ENCODE peak calls at places on chromosomes 12 and 14, in seven cellular contexts. One of them, this sample, is unnamed.

GRCh38 chr12:79553863-79554574 is 136.7 kb downstream of the PAWR start:
- DNase-seq in neuronal stem cell: no peak
- DNase-seq in mesenchymal stem cell: no peak
- DNase-seq in mesendoderm: no peak
- DNase-seq in H9: no peak
- DNase-seq in IMR-90: no peak
- DNase-seq in H1: no peak
- DNase-seq in this sample: no peak

GRCh38 chr12:80216890-80217559 is 117.7 kb downstream of the OTOGL start:
- DNase-seq in neuronal stem cell: no peak
- DNase-seq in mesenchymal stem cell: no peak
- DNase-seq in mesendoderm: peak
- DNase-seq in H9: peak
- DNase-seq in IMR-90: no peak
- DNase-seq in H1: no peak
- DNase-seq in this sample: no peak

GRCh38 chr12:115710104-115710564 is 567.4 kb downstream of the MED13L start:
- DNase-seq in neuronal stem cell: no peak
- DNase-seq in mesenchymal stem cell: peak
- DNase-seq in mesendoderm: peak
- DNase-seq in H9: no peak
- DNase-seq in IMR-90: peak
- DNase-seq in H1: no peak
- DNase-seq in this sample: peak

GRCh38 chr12:68915055-68915454 is 17.9 kb downstream of the CPM start:
- DNase-seq in neuronal stem cell: no peak
- DNase-seq in mesenchymal stem cell: peak
- DNase-seq in mesendoderm: no peak
- DNase-seq in H9: no peak
- DNase-seq in IMR-90: peak
- DNase-seq in H1: no peak
- DNase-seq in this sample: peak

GRCh38 chr14:92986254-92987147 is 63.6 kb downstream of the CHGA start:
- DNase-seq in neuronal stem cell: no peak
- DNase-seq in mesenchymal stem cell: peak
- DNase-seq in mesendoderm: no peak
- DNase-seq in H9: no peak
- DNase-seq in IMR-90: peak
- DNase-seq in H1: no peak
- DNase-seq in this sample: no peak

GRCh38 chr12:22034709-22035506 is 11.1 kb upstream of the CMAS start:
- DNase-seq in neuronal stem cell: no peak
- DNase-seq in mesenchymal stem cell: peak
- DNase-seq in mesendoderm: no peak
- DNase-seq in H9: no peak
- DNase-seq in IMR-90: peak
- DNase-seq in H1: no peak
- DNase-seq in this sample: no peak

GRCh38 chr12:124188561-124189405 is 106.1 kb upstream of the RFLNA start:
- DNase-seq in neuronal stem cell: no peak
- DNase-seq in mesenchymal stem cell: peak
- DNase-seq in mesendoderm: peak
- DNase-seq in H9: no peak
- DNase-seq in IMR-90: no peak
- DNase-seq in H1: no peak
- DNase-seq in this sample: peak

GRCh38 chr14:90049390-90049789 is 12.4 kb upstream of the KCNK13 start:
- DNase-seq in neuronal stem cell: no peak
- DNase-seq in mesenchymal stem cell: no peak
- DNase-seq in mesendoderm: peak
- DNase-seq in H9: no peak
- DNase-seq in IMR-90: no peak
- DNase-seq in H1: no peak
- DNase-seq in this sample: no peak

GRCh38 chr14:93332032-93332852 is 594 bp downstream of the BTBD7 start:
- DNase-seq in neuronal stem cell: peak
- DNase-seq in mesenchymal stem cell: peak
- DNase-seq in mesendoderm: peak
- DNase-seq in H9: no peak
- DNase-seq in IMR-90: peak
- DNase-seq in H1: no peak
- DNase-seq in this sample: peak

GRCh38 chr12:76064904-76065303 is 19.6 kb downstream of the NAP1L1 start:
- DNase-seq in neuronal stem cell: no peak
- DNase-seq in mesenchymal stem cell: no peak
- DNase-seq in mesendoderm: no peak
- DNase-seq in H9: no peak
- DNase-seq in IMR-90: no peak
- DNase-seq in H1: no peak
- DNase-seq in this sample: no peak

GRCh38 chr14:87799400-87799799 is 193.6 kb downstream of the GALC start:
- DNase-seq in neuronal stem cell: no peak
- DNase-seq in mesenchymal stem cell: no peak
- DNase-seq in mesendoderm: no peak
- DNase-seq in H9: no peak
- DNase-seq in IMR-90: no peak
- DNase-seq in H1: no peak
- DNase-seq in this sample: no peak

GRCh38 chr14:42224053-42224888 is 617.6 kb downstream of the LRFN5 start:
- DNase-seq in neuronal stem cell: peak
- DNase-seq in mesenchymal stem cell: peak
- DNase-seq in mesendoderm: peak
- DNase-seq in H9: peak
- DNase-seq in IMR-90: peak
- DNase-seq in H1: peak
- DNase-seq in this sample: peak

GRCh38 chr14:50667491-50668007 is 557 bp downstream of the SAV1 start:
- DNase-seq in neuronal stem cell: peak
- DNase-seq in mesenchymal stem cell: no peak
- DNase-seq in mesendoderm: peak
- DNase-seq in H9: peak
- DNase-seq in IMR-90: no peak
- DNase-seq in H1: no peak
- DNase-seq in this sample: peak

GRCh38 chr12:99271071-99271470 is 376.5 kb upstream of the GARIN6 start:
- DNase-seq in neuronal stem cell: no peak
- DNase-seq in mesenchymal stem cell: peak
- DNase-seq in mesendoderm: peak
- DNase-seq in H9: no peak
- DNase-seq in IMR-90: no peak
- DNase-seq in H1: no peak
- DNase-seq in this sample: no peak

GRCh38 chr14:85217412-85217811 is 312.5 kb upstream of the FLRT2 start:
- DNase-seq in neuronal stem cell: no peak
- DNase-seq in mesenchymal stem cell: peak
- DNase-seq in mesendoderm: no peak
- DNase-seq in H9: no peak
- DNase-seq in IMR-90: peak
- DNase-seq in H1: no peak
- DNase-seq in this sample: no peak

GRCh38 chr12:4147051-4147481 is 126.5 kb upstream of the CCND2 start:
- DNase-seq in neuronal stem cell: no peak
- DNase-seq in mesenchymal stem cell: no peak
- DNase-seq in mesendoderm: no peak
- DNase-seq in H9: no peak
- DNase-seq in IMR-90: no peak
- DNase-seq in H1: no peak
- DNase-seq in this sample: no peak

GRCh38 chr12:5264006-5264405 is 167.9 kb upstream of the NTF3 start:
- DNase-seq in neuronal stem cell: no peak
- DNase-seq in mesenchymal stem cell: no peak
- DNase-seq in mesendoderm: no peak
- DNase-seq in H9: no peak
- DNase-seq in IMR-90: no peak
- DNase-seq in H1: no peak
- DNase-seq in this sample: no peak

GRCh38 chr12:87467893-87468292 is 561.3 kb downstream of the C12orf50 start:
- DNase-seq in neuronal stem cell: no peak
- DNase-seq in mesenchymal stem cell: no peak
- DNase-seq in mesendoderm: peak
- DNase-seq in H9: peak
- DNase-seq in IMR-90: no peak
- DNase-seq in H1: peak
- DNase-seq in this sample: no peak

GRCh38 chr12:102527256-102527720 is 46.9 kb upstream of the IGF1 start:
- DNase-seq in neuronal stem cell: no peak
- DNase-seq in mesenchymal stem cell: no peak
- DNase-seq in mesendoderm: no peak
- DNase-seq in H9: no peak
- DNase-seq in IMR-90: peak
- DNase-seq in H1: no peak
- DNase-seq in this sample: no peak

GRCh38 chr12:47145188-47145587 is 65.4 kb upstream of the AMIGO2 start:
- DNase-seq in neuronal stem cell: no peak
- DNase-seq in mesenchymal stem cell: no peak
- DNase-seq in mesendoderm: no peak
- DNase-seq in H9: no peak
- DNase-seq in IMR-90: no peak
- DNase-seq in H1: no peak
- DNase-seq in this sample: no peak
- H3K18ac ChIP-seq in neuronal stem cell: no peak
- H3K18ac ChIP-seq in mesenchymal stem cell: no peak
- H3K18ac ChIP-seq in mesendoderm: peak
- H3K18ac ChIP-seq in H9: no peak
- H3K18ac ChIP-seq in IMR-90: no peak
- H3K18ac ChIP-seq in H1: no peak
- H3K18ac ChIP-seq in this sample: no peak

DNA sequence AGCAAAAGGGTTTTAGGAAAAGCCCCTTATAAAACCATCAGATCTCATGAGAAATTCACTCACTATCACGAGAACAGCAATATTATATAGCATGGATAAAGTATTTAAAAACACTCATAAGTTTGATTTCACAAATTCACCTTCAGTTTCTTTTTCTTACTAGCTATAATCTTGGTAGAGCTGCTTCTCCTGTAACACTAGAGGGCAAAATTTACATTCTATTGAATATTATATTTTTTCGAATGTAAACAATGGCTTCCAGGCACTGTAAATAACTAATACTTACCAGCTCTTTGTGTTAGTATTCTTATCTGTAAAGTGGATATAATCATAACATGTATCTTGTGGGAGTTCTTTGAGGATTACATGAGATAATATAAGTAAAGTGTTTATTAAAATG is 259.6 kb downstream of the CCER1 start:
- DNase-seq in neuronal stem cell: no peak
- DNase-seq in mesenchymal stem cell: peak
- DNase-seq in mesendoderm: no peak
- DNase-seq in H9: no peak
- DNase-seq in IMR-90: peak
- DNase-seq in H1: no peak
- DNase-seq in this sample: no peak
- H2BK120ac ChIP-seq in neuronal stem cell: no peak
- H2BK120ac ChIP-seq in mesenchymal stem cell: no peak
- H2BK120ac ChIP-seq in mesendoderm: no peak
- H2BK120ac ChIP-seq in H9: no peak
- H2BK120ac ChIP-seq in IMR-90: no peak
- H2BK120ac ChIP-seq in H1: no peak
- H2BK120ac ChIP-seq in this sample: no peak

GRCh38 chr12:57718641-57719528 is 19.7 kb downstream of the AGAP2 start:
- DNase-seq in neuronal stem cell: no peak
- DNase-seq in mesenchymal stem cell: no peak
- DNase-seq in mesendoderm: no peak
- DNase-seq in H9: no peak
- DNase-seq in IMR-90: no peak
- DNase-seq in H1: no peak
- DNase-seq in this sample: no peak

GRCh38 chr12:57722716-57723629 is 15.6 kb downstream of the AGAP2 start:
- DNase-seq in neuronal stem cell: no peak
- DNase-seq in mesenchymal stem cell: no peak
- DNase-seq in mesendoderm: no peak
- DNase-seq in H9: no peak
- DNase-seq in IMR-90: no peak
- DNase-seq in H1: no peak
- DNase-seq in this sample: no peak

GRCh38 chr12:57719777-57720605 is 18.6 kb downstream of the AGAP2 start:
- DNase-seq in neuronal stem cell: no peak
- DNase-seq in mesenchymal stem cell: no peak
- DNase-seq in mesendoderm: no peak
- DNase-seq in H9: no peak
- DNase-seq in IMR-90: no peak
- DNase-seq in H1: no peak
- DNase-seq in this sample: no peak

GRCh38 chr12:57723630-57723962 is 14.9 kb downstream of the AGAP2 start:
- DNase-seq in neuronal stem cell: no peak
- DNase-seq in mesenchymal stem cell: no peak
- DNase-seq in mesendoderm: no peak
- DNase-seq in H9: no peak
- DNase-seq in IMR-90: no peak
- DNase-seq in H1: no peak
- DNase-seq in this sample: no peak

DNA sequence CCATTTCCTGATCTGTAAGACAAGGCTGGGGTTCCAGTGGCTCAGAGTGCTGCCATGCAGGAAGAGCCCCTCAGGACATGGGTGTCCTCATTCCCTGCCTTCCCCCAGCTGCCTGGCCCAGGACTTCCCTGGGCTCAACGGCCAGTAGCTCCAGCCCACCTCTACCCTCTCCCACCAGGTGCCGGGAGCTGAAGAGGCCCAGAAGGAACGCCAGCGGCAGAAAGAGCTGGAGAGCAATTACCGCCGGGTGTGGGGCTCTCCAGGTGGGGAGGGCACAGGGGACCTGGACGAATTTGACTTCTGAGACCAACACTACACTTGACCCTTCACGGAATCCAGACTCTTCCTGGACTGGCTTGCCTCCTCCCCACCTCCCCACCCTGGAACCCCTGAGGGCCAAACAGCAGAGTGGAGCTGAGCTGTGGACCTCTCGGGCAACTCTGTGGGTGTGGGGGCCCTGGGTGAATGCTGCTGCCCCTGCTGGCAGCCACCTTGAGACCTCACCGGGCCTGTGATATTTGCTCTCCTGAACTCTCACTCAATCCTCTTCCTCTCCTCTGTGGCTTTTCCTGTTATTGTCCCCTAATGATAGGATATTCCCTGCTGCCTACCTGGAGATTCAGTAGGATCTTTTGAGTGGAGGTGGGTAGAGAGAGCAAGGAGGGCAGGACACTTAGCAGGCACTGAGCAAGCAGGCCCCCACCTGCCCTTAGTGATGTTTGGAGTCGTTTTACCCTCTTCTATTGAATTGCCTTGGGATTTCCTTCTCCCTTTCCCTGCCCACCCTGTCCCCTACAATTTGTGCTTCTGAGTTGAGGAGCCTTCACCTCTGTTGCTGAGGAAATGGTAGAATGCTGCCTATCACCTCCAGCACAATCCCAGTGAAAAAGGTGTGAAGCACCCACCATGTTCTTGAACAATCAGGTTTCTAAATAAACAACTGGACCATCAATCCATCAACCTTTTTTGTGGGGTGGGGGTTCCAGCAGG is 17.6 kb downstream of the AGAP2 start:
- DNase-seq in neuronal stem cell: no peak
- DNase-seq in mesenchymal stem cell: no peak
- DNase-seq in mesendoderm: no peak
- DNase-seq in H9: no peak
- DNase-seq in IMR-90: no peak
- DNase-seq in H1: no peak
- DNase-seq in this sample: no peak
- H3K18ac ChIP-seq in neuronal stem cell: no peak
- H3K18ac ChIP-seq in mesenchymal stem cell: no peak
- H3K18ac ChIP-seq in mesendoderm: no peak
- H3K18ac ChIP-seq in H9: no peak
- H3K18ac ChIP-seq in IMR-90: no peak
- H3K18ac ChIP-seq in H1: no peak
- H3K18ac ChIP-seq in this sample: no peak

GRCh38 chr12:108181095-108181454 is 52.0 kb downstream of the WSCD2 start:
- DNase-seq in neuronal stem cell: no peak
- DNase-seq in mesenchymal stem cell: no peak
- DNase-seq in mesendoderm: no peak
- DNase-seq in H9: no peak
- DNase-seq in IMR-90: no peak
- DNase-seq in H1: no peak
- DNase-seq in this sample: no peak
- H2BK120ac ChIP-seq in neuronal stem cell: no peak
- H2BK120ac ChIP-seq in mesenchymal stem cell: no peak
- H2BK120ac ChIP-seq in mesendoderm: no peak
- H2BK120ac ChIP-seq in H9: no peak
- H2BK120ac ChIP-seq in IMR-90: no peak
- H2BK120ac ChIP-seq in H1: no peak
- H2BK120ac ChIP-seq in this sample: no peak

This sample was measured in trophoblast cell.